ENCODE peak calls at places on chromosome 2, in seven cellular contexts. B, J, Z, O, H, W and X are unnamed samples.

GRCh38 chr2:236498369-236498768 is 71.3 kb upstream of the ACKR3 start:
- DNase-seq in B (no peak), J (no peak), Z (no peak), O (no peak), H (no peak), W (no peak), X (no peak)

GRCh38 chr2:195710407-195710806 is 53.4 kb downstream of the SLC39A10 start:
- DNase-seq in B (no peak), J (no peak), Z (no peak), O (no peak), H (no peak), W (no peak), X (no peak)

GRCh38 chr2:79817288-79817687 is 304.4 kb downstream of the CTNNA2 start:
- DNase-seq in B (no peak), J (no peak), Z (no peak), O (no peak), H (no peak), W (no peak), X (no peak)

GRCh38 chr2:75466708-75467311 is 93.9 kb downstream of the EVA1A start:
- DNase-seq in B (no peak), J (no peak), Z (peak; percentile 23), O (no peak), H (no peak), W (no peak), X (peak; percentile 31)

GRCh38 chr2:187942876-187943275 is 348.8 kb upstream of the GULP1 start:
- DNase-seq in B (no peak), J (no peak), Z (no peak), O (no peak), H (no peak), W (no peak), X (no peak)

GRCh38 chr2:36433311-36434217 is 78.0 kb downstream of the CRIM1 start:
- DNase-seq in B (peak; percentile 63), J (no peak), Z (no peak), O (peak; percentile 44), H (peak; percentile 41), W (no peak), X (no peak)

GRCh38 chr2:54606393-54606973 is 117.0 kb upstream of the EML6 start:
- DNase-seq in B (no peak), J (no peak), Z (no peak), O (no peak), H (no peak), W (no peak), X (no peak)

GRCh38 chr2:66507673-66508127 is 72.8 kb downstream of the MEIS1 start:
- DNase-seq in B (peak; percentile 41), J (no peak), Z (no peak), O (no peak), H (no peak), W (no peak), X (no peak)

GRCh38 chr2:2756886-2757285 is 425.8 kb upstream of the MYT1L start:
- DNase-seq in B (no peak), J (no peak), Z (no peak), O (no peak), H (no peak), W (no peak), X (no peak)

GRCh38 chr2:197158138-197158537 is 152.4 kb downstream of the ANKRD44 start:
- DNase-seq in B (no peak), J (no peak), Z (no peak), O (no peak), H (no peak), W (no peak), X (no peak)

GRCh38 chr2:54473876-54474275 is 17.7 kb downstream of the SPTBN1 start:
- DNase-seq in B (no peak), J (no peak), Z (no peak), O (no peak), H (no peak), W (no peak), X (no peak)

GRCh38 chr2:73252238-73253027 is 18.3 kb downstream of the CCT7 start:
- DNase-seq in B (no peak), J (no peak), Z (no peak), O (no peak), H (no peak), W (no peak), X (peak; percentile 45)

GRCh38 chr2:176496756-176497155 is 227.5 kb downstream of the MTX2 start:
- DNase-seq in B (no peak), J (no peak), Z (no peak), O (no peak), H (no peak), W (no peak), X (no peak)

GRCh38 chr2:238822955-238823354 is 24.9 kb upstream of the TWIST2 start:
- DNase-seq in B (no peak), J (no peak), Z (no peak), O (no peak), H (no peak), W (no peak), X (no peak)

GRCh38 chr2:42192642-42193566 is 23.8 kb downstream of the EML4 start:
- DNase-seq in B (no peak), J (no peak), Z (no peak), O (no peak), H (no peak), W (no peak), X (no peak)